ENCODE peak calls at places on chromosomes 1 and 21, in nine cellular contexts. F is ovary, S is tibial artery, T is GM20000, N is AG09309, J is progenitor cell of endocrine pancreas, A is lower lobe of right lung, E is prostate gland, I is heart right ventricle. Z is an unnamed sample.
A peak's percentile ranks its signal among the peaks of the same experiment; 100 is the strongest.

GRCh38 chr1:83959824-83960441 is 39.0 kb downstream of the TTLL7 start:
- DNase-seq in F (no peak), S (no peak), T (no peak), N (peak; percentile 33), J (no peak), A (no peak), E (no peak), I (no peak), Z (no peak)

GRCh38 chr1:109395602-109396512 is 1.9 kb downstream of the SORT1 start:
- DNase-seq in F (no peak), S (no peak), T (no peak), N (no peak), J (no peak), A (no peak), E (no peak), I (no peak), Z (no peak)

GRCh38 chr1:54342764-54343687 is 63.2 kb downstream of the SSBP3 start:
- DNase-seq in F (no peak), S (no peak), T (no peak), N (no peak), J (no peak), A (no peak), E (no peak), I (no peak), Z (no peak)

GRCh38 chr1:39268906-39269305 is 64.4 kb downstream of the MACF1 start:
- DNase-seq in F (no peak), S (no peak), T (no peak), N (no peak), J (no peak), A (no peak), E (no peak), I (no peak), Z (no peak)

GRCh38 chr1:160053548-160054365 is 16.2 kb downstream of the KCNJ10 start:
- DNase-seq in F (no peak), S (no peak), T (no peak), N (no peak), J (no peak), A (no peak), E (no peak), I (no peak), Z (no peak)

GRCh38 chr1:110463695-110464094 is 12.7 kb downstream of the PROK1 start:
- DNase-seq in F (no peak), S (no peak), T (no peak), N (no peak), J (no peak), A (no peak), E (no peak), I (no peak), Z (no peak)

GRCh38 chr1:185720633-185721272 is 13.4 kb upstream of the HMCN1 start:
- DNase-seq in F (no peak), S (no peak), T (no peak), N (peak; percentile 43), J (no peak), A (no peak), E (no peak), I (peak; percentile 34), Z (peak; percentile 65)

GRCh38 chr21:41137401-41137800 is 30.6 kb upstream of the BACE2 start:
- DNase-seq in F (no peak), S (no peak), T (no peak), N (no peak), J (no peak), A (no peak), E (no peak), I (no peak), Z (no peak)

DNA sequence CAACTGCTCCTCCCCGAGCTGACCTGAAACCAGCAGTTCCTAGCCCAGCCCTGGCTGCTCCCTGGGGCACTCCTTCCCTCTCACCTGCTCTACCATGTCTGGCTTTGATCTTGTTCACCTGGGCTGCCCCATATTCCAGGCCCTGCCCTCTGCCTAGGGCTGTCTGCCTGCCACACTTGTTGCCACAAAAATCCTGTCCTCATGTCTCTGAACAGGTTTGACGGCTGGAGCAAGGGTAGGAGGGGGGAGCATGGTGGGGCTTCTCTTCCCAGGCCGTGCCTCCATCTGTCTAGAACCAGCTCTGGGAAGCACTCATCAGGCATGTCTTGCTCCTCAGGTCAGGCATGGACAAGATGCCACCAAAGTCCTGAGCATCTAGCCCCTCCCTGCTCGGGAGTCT is 44.3 kb upstream of the WNT2B start:
- DNase-seq in F (no peak), S (no peak), T (no peak), N (no peak), J (no peak), A (no peak), E (no peak), I (no peak), Z (no peak)
- TF ChIP-seq CTCF in F (no peak), S (no peak), T (no peak), N (no peak), J (no peak), A (no peak), E (no peak), I (no peak), Z (no peak)

GRCh38 chr1:92834617-92835016 is 2.8 kb downstream of the RPL5 start:
- DNase-seq in F (no peak), S (no peak), T (no peak), N (no peak), J (no peak), A (no peak), E (no peak), I (no peak), Z (no peak)

GRCh38 chr1:92831368-92831761 is 475 bp upstream of the RPL5 start:
- DNase-seq in F (peak; percentile 31), S (no peak), T (peak; percentile 17), N (no peak), J (no peak), A (no peak), E (no peak), I (no peak), Z (no peak)

GRCh38 chr1:92832537-92833160 is 809 bp downstream of the RPL5 start:
- DNase-seq in F (no peak), S (no peak), T (no peak), N (no peak), J (no peak), A (no peak), E (no peak), I (no peak), Z (no peak)

GRCh38 chr1:92833840-92834239 is 2.0 kb downstream of the RPL5 start:
- DNase-seq in F (no peak), S (no peak), T (no peak), N (no peak), J (no peak), A (no peak), E (no peak), I (no peak), Z (no peak)

DNA sequence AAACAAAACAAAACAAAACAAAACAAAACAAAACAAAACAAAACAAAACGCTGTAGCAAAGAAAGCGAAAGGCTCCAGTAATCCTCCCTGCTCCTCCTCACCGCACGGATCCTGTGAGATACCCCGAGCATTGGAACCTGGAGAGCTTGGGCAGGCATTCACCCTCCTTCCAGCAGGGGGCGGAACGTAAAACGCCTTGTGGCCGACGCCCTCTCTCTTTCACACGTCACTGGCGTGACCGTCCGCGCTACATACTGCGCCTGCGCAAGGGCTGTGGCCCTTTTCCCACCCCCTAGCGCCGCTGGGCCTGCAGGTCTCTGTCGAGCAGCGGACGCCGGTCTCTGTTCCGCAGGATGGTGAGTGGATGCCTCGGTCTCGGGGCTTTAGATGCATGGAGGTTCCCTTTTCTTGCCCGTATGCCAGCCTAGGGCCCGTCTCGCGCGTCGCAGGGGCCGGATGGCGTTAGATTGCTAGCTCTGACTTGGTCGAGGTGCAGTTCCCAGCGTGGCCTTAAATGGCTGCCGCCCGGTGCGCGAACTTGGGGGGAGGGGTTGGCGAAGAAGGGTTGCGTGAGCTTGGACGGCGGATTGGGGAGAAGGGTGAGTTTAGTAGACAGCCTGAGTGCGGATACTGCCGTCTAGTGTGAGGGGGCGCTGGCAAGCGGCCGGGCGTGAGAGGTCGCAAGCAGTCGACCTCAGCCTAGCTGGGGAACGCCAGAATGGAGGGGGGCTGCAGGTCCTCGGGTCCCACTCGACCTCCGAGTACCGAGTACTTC is at the start of gene RPL5:
- DNase-seq in F (peak; percentile 98), S (peak; percentile 97), T (peak; percentile 94), N (peak; percentile 86), J (peak; percentile 98), A (peak; percentile 97), E (peak; percentile 95), I (peak; percentile 97), Z (peak; percentile 98)
- TF ChIP-seq CTCF in F (peak; percentile 99), S (peak; percentile 90), T (peak; percentile 92), N (peak; percentile 95), J (peak; percentile 89), A (peak; percentile 90), E (peak; percentile 99), I (peak; percentile 96), Z (peak; percentile 78)

GRCh38 chr1:161179698-161180097 is 2.4 kb upstream of the B4GALT3 start:
- DNase-seq in F (no peak), S (peak; percentile 20), T (no peak), N (no peak), J (no peak), A (no peak), E (no peak), I (no peak), Z (no peak)

GRCh38 chr1:161175771-161176453 is 1.4 kb downstream of the B4GALT3 start:
- DNase-seq in F (no peak), S (no peak), T (no peak), N (no peak), J (no peak), A (no peak), E (no peak), I (no peak), Z (no peak)

GRCh38 chr1:161177936-161178244 is 583 bp upstream of the B4GALT3 start:
- DNase-seq in F (no peak), S (no peak), T (no peak), N (no peak), J (no peak), A (no peak), E (no peak), I (no peak), Z (no peak)

GRCh38 chr1:161176468-161177111 is 717 bp downstream of the B4GALT3 start:
- DNase-seq in F (no peak), S (no peak), T (no peak), N (no peak), J (no peak), A (no peak), E (no peak), I (no peak), Z (no peak)

DNA sequence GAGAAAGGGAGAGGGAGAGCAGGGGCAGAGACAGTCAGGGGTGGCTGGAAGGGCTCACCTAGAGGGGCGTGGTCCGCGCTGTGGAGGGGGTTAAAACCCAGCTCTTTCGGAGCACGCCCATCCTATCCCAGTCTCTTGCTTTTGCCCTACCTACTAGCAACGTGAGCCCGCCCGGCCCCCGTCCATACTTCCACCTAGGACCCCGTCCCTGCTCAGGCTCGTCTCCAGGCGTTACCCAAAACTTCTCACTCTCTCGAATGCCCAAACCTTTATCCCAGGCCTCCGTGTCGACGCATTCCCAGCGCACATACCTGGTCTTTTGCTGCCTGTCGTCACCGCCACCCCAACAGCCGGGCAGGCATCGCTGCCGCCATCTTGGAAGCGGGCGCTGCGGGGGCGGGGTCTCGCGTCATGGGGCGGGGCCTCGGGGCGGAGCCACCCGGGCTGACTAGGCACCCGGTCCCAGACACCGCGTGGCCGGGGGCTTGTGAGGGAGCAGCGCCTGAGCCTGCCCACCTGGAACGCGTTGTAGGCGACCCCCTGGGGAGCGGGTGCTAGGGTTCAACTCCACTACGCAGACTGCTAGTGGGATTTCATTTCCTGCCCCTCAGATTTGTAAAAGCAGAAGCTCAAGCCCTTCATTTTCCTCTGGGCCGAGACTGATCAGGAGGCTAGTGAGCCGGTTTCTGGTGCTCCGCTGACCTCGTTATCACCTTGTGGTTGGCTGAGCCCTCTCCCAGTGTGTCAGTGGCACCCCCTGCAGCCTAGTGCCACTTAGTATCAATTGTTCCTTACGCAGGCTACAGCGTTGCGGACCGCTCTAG is at the start of gene B4GALT3:
- DNase-seq in F (peak; percentile 94), S (peak; percentile 93), T (peak; percentile 94), N (no peak), J (peak; percentile 94), A (peak; percentile 93), E (peak; percentile 84), I (peak; percentile 89), Z (peak; percentile 87)
- TF ChIP-seq CTCF in F (no peak), S (no peak), T (no peak), N (no peak), J (peak; percentile 30), A (no peak), E (no peak), I (peak; percentile 46), Z (no peak)

GRCh38 chr1:211829343-211830054 is 1.1 kb downstream of the LPGAT1 start:
- DNase-seq in F (no peak), S (no peak), T (peak; percentile 37), N (no peak), J (peak; percentile 16), A (no peak), E (peak; percentile 26), I (peak; percentile 12), Z (peak; percentile 47)
- TF ChIP-seq CTCF in F (no peak), S (no peak), T (no peak), N (peak; percentile 8), J (peak; percentile 48), A (no peak), E (no peak), I (peak; percentile 17), Z (no peak)

Z was measured in MCF 10A.